ENCODE peak calls at places on chromosomes 5 and 9, in seven cellular contexts. G is neural progenitor cell, A is MM.1S, S is hepatocyte, R is HCT116, Y is OCI-LY7, O is PC-3. B is an unnamed sample. For H3K36me3, the result is how much of the 10 kb centered on the place peaks cover.

GRCh38 chr5:133514456-133514855 is 97.9 kb downstream of the FSTL4 start:
- DNase-seq in R (no peak), Y (no peak), O (no peak), A (no peak), G (no peak), S (no peak), B (no peak)

GRCh38 chr9:94150890-94151660 is 66.8 kb downstream of the PTPDC1 start:
- DNase-seq in Y (no peak), S (no peak), O (no peak), G (no peak), A (no peak), R (no peak), B (peak)

GRCh38 chr5:72656756-72657513 is 149.7 kb upstream of the ZNF366 start:
- DNase-seq in G (no peak), R (no peak), S (no peak), Y (no peak), A (no peak), O (no peak), B (no peak)

GRCh38 chr9:2465921-2466460 is 155.6 kb upstream of the VLDLR start:
- DNase-seq in G (no peak), S (peak), R (peak), Y (no peak), O (peak), A (peak), B (no peak)

GRCh38 chr9:133417541-133418461 is at the start of gene REXO4:
- DNase-seq in R (peak), G (peak), Y (peak), S (peak), A (peak), O (peak), B (peak)

GRCh38 chr5:93715776-93716175 is 25.6 kb downstream of the POU5F2 start:
- DNase-seq in R (no peak), S (no peak), Y (no peak), A (no peak), O (no peak), G (no peak), B (no peak)

GRCh38 chr5:73274870-73275756 is 102.1 kb downstream of the TMEM174 start:
- DNase-seq in S (peak), G (no peak), O (no peak), A (no peak), R (no peak), Y (no peak), B (peak)

GRCh38 chr5:38757451-38758245 is 88.2 kb upstream of the OSMR start:
- DNase-seq in O (no peak), A (no peak), G (no peak), S (no peak), R (no peak), Y (no peak), B (no peak)

GRCh38 chr9:121073038-121073437 is 1.7 kb upstream of the CNTRL start:
- DNase-seq in O (peak), S (peak), G (no peak), A (no peak), Y (peak), R (no peak), B (peak)

GRCh38 chr5:178940569-178941360 is at the start of gene ZNF454:
- DNase-seq in S (no peak), Y (no peak), G (no peak), R (no peak), A (no peak), O (no peak), B (peak)

GRCh38 chr5:16855475-16855874 is 80.6 kb downstream of the MYO10 start:
- DNase-seq in O (peak), R (no peak), Y (no peak), S (no peak), A (no peak), G (peak), B (peak)

GRCh38 chr5:53250151-53250550 is 140.6 kb upstream of the MOCS2 start:
- DNase-seq in A (no peak), S (no peak), O (no peak), G (no peak), R (no peak), Y (no peak), B (no peak)

DNA sequence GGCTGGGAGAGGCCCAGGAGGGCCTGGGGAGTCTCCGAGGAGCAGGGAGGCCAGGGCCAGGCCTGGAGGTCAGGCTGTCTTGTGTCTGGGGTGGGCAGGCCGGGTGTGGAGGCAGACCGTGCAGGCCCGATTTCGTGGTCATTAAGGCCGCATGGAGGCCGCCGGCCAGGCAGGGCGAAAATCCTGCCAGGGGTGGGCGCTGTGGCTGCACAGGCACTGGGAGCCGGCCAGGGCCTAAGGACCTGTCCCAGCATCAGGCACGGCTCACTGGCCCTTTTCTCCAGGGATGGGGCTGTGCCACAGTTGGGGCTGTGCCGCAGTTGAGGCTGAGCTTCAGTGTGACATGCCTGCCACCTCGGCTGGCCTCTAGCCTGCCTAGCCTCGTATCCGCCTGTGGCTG is 35.9 kb downstream of the ASS1 start:
- DNase-seq in O (no peak), S (no peak), R (no peak), Y (no peak), A (no peak), G (peak), B (no peak)
- H3K36me3 ChIP-seq in O (under half), S (under half), R (under half), Y (under half), A (under half), G (under half), B (under half)

GRCh38 chr5:94775088-94775487 is 156.6 kb downstream of the SLF1 start:
- DNase-seq in G (no peak), S (no peak), A (no peak), Y (no peak), O (no peak), R (no peak), B (no peak)
- TF ChIP-seq EZH2phosphoT487 in G (no peak), S (no peak), A (no peak), Y (no peak), O (no peak), R (no peak), B (no peak)

DNA sequence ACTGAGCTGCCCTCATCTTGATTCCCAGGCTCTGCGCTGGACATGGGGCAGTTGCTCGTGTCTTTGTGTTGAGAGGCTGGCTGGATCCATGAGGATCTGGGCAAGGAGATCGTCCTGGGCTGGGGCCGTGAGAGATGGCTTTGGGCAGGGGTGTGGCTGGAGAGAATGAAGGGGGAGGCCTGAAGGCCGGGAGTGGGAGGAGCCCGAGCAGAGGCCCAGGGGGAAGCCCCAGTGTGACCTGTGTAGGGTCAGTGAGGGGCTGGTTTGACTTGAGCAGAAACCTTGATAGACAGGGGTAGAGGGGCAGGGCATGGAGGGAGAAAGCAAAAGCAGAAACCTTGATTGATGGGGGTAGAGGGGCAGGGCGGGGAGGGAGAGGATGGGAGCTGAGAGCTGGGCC is 54.4 kb upstream of the ASS1 start:
- DNase-seq in Y (no peak), G (peak), A (no peak), S (no peak), O (no peak), R (no peak), B (no peak)
- H3K36me3 ChIP-seq in Y (under half), G (under half), A (under half), S (under half), O (under half), R (under half), B (under half)

GRCh38 chr5:139708434-139708849 is 60.3 kb downstream of the CXXC5 start:
- DNase-seq in O (no peak), A (no peak), S (peak), G (peak), R (no peak), Y (no peak), B (no peak)

GRCh38 chr5:139711067-139711851 is 63.1 kb downstream of the CXXC5 start:
- DNase-seq in Y (peak), G (peak), A (peak), R (no peak), O (peak), S (peak), B (peak)

GRCh38 chr5:139710370-139711066 is 62.4 kb downstream of the CXXC5 start:
- DNase-seq in A (peak), R (no peak), Y (peak), O (no peak), G (peak), S (peak), B (peak)

GRCh38 chr5:139708877-139709586 is 60.9 kb downstream of the CXXC5 start:
- DNase-seq in S (peak), Y (no peak), A (no peak), G (peak), O (no peak), R (no peak), B (peak)

GRCh38 chr5:139709587-139710369 is 61.6 kb downstream of the CXXC5 start:
- DNase-seq in G (no peak), S (peak), O (no peak), A (no peak), Y (peak), R (no peak), B (no peak)
- TF ChIP-seq EZH2phosphoT487 in G (peak), S (no peak), O (no peak), A (no peak), Y (no peak), R (no peak), B (no peak)

GRCh38 chr5:180910735-180911134 is 11.8 kb downstream of the BTNL8 start:
- DNase-seq in R (no peak), Y (no peak), G (no peak), S (no peak), O (peak), A (no peak), B (peak)

GRCh38 chr5:180910182-180910581 is 11.2 kb downstream of the BTNL8 start:
- DNase-seq in G (no peak), S (no peak), Y (no peak), R (no peak), A (no peak), O (no peak), B (no peak)

GRCh38 chr5:180908400-180908799 is 9.4 kb downstream of the BTNL8 start:
- DNase-seq in Y (no peak), G (no peak), S (no peak), O (no peak), A (no peak), R (no peak), B (no peak)

GRCh38 chr5:180909782-180910181 is 10.8 kb downstream of the BTNL8 start:
- DNase-seq in S (no peak), R (no peak), A (no peak), O (no peak), G (no peak), Y (no peak), B (no peak)

GRCh38 chr5:180908998-180909731 is 10.2 kb downstream of the BTNL8 start:
- DNase-seq in O (no peak), Y (no peak), A (no peak), S (no peak), G (no peak), R (no peak), B (no peak)
- H3K36me3 ChIP-seq in O (under half), Y (under half), A (under half), S (under half), G (under half), R (under half), B (under half)

GRCh38 chr9:16816006-16816405 is 54.5 kb downstream of the BNC2 start:
- DNase-seq in O (no peak), R (no peak), A (no peak), Y (no peak), G (peak), S (no peak), B (no peak)

GRCh38 chr9:16809912-16810610 is 60.4 kb downstream of the BNC2 start:
- DNase-seq in Y (no peak), O (peak), G (no peak), S (no peak), R (no peak), A (no peak), B (no peak)

GRCh38 chr9:16815042-16815441 is 55.4 kb downstream of the BNC2 start:
- DNase-seq in A (no peak), G (no peak), Y (no peak), S (no peak), R (no peak), O (no peak), B (no peak)

GRCh38 chr9:16813838-16814237 is 56.6 kb downstream of the BNC2 start:
- DNase-seq in S (no peak), Y (no peak), R (no peak), G (no peak), A (no peak), O (no peak), B (no peak)

DNA sequence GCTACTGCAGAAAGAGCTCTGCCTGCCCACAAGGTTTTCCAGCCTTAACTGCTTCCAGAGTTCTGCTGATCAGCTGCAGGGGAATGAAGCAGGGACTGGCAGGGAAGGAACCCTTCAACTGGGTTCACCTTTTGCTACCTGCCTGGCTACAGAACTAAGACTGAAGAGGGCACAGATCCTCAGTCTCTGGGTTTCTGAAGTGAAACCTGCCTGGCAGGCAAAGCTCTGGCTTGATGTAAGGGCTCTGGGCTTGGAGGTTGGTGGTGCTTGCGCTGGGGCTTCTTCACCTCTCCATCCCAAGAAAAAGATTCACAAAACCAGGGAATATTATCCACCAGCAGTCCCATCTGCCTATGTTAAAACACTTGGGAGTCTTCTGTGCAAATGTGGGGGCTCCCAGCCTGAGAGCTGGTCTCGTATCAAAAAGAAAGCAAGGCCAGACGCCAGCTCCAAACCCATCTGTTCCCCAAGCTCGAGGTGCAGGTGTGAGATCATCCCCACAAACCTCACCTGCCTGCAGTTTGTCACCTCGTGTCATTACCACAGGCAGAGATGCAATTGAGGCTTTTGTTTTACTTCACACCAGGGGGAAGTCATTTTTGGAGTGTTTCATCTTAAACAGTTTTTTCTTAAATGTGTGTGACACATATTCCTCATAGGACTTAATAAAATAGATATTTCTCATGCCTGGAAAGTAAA is 58.3 kb downstream of the BNC2 start:
- DNase-seq in R (no peak), G (no peak), S (no peak), Y (no peak), A (peak), O (no peak), B (no peak)
- TF ChIP-seq EZH2phosphoT487 in R (no peak), G (no peak), S (no peak), Y (no peak), A (no peak), O (no peak), B (no peak)